ENCODE peak calls at places on chromosomes 7 and 10, in seven cellular contexts. S is AG08395; L is PC-3; D is activated CD8-positive, alpha-beta memory T cell treated with anti-CD3 and anti-CD28 coated beads for 1 hour; R is heart left ventricle; M is cardiac muscle cell; B is retina. O is an unnamed sample.

GRCh38 chr10:7971949-7972348 is 82.5 kb upstream of the GATA3 start:
- DNase-seq in L (no peak), R (no peak), M (no peak), B (no peak), S (no peak), D (no peak), O (no peak)

GRCh38 chr7:12731775-12732174 is 44.3 kb downstream of the ARL4A start:
- DNase-seq in B (no peak), S (no peak), L (no peak), D (no peak), M (no peak), R (no peak), O (no peak)

GRCh38 chr10:69362471-69362954 is 54.2 kb downstream of the TACR2 start:
- DNase-seq in L (peak), R (peak), M (peak), S (peak), B (peak), D (no peak), O (no peak)

GRCh38 chr10:101840102-101840684 is 3.4 kb downstream of the KCNIP2 start:
- DNase-seq in L (no peak), S (no peak), M (peak), D (no peak), R (no peak), B (no peak), O (no peak)

GRCh38 chr10:122740640-122741039 is 41.0 kb upstream of the C10orf120 start:
- DNase-seq in M (peak), D (no peak), S (no peak), R (no peak), B (no peak), L (no peak), O (no peak)

GRCh38 chr10:23820789-23821188 is 381.9 kb downstream of the OTUD1 start:
- DNase-seq in R (no peak), B (no peak), M (no peak), S (no peak), D (no peak), L (no peak), O (no peak)

GRCh38 chr10:118102116-118102515 is 55.4 kb upstream of the RAB11FIP2 start:
- DNase-seq in L (no peak), B (no peak), M (no peak), D (no peak), S (peak), R (no peak), O (no peak)

GRCh38 chr7:148447221-148447845 is 143.2 kb upstream of the C7orf33 start:
- DNase-seq in L (peak), S (no peak), M (no peak), B (no peak), R (no peak), D (no peak), O (no peak)

GRCh38 chr10:114962441-114962840 is 24.4 kb downstream of the TRUB1 start:
- DNase-seq in L (no peak), M (no peak), B (no peak), S (no peak), R (no peak), D (no peak), O (no peak)

GRCh38 chr7:142001163-142001874 is 5.6 kb downstream of the MGAM start:
- DNase-seq in S (no peak), D (no peak), R (no peak), L (peak), B (no peak), M (no peak), O (no peak)

GRCh38 chr10:51014680-51015425 is 59.4 kb upstream of the PRKG1 start:
- DNase-seq in L (no peak), R (no peak), S (peak), M (peak), B (no peak), D (no peak), O (no peak)

GRCh38 chr10:80186364-80187012 is 18.8 kb downstream of the ANXA11 start:
- DNase-seq in D (no peak), S (peak), R (peak), B (no peak), M (no peak), L (no peak), O (no peak)

GRCh38 chr7:11473220-11473619 is 358.8 kb downstream of the THSD7A start:
- DNase-seq in R (no peak), M (no peak), L (no peak), B (no peak), D (no peak), S (no peak), O (no peak)

GRCh38 chr7:119377-120163 is 72.8 kb upstream of the FAM20C start:
- DNase-seq in S (peak), B (peak), L (no peak), R (peak), M (no peak), D (no peak), O (no peak)

GRCh38 chr7:44884553-44885393 is 557 bp downstream of the PURB start:
- DNase-seq in R (peak), D (peak), B (peak), M (peak), S (peak), L (peak), O (no peak)

GRCh38 chr7:5417106-5418071 is 6.2 kb downstream of the TNRC18 start:
- DNase-seq in D (no peak), L (peak), S (no peak), B (peak), R (no peak), M (no peak), O (no peak)

GRCh38 chr10:48610585-48611093 is 5.8 kb upstream of the ARHGAP22 start:
- DNase-seq in B (no peak), R (no peak), M (no peak), L (no peak), S (no peak), D (no peak), O (no peak)

GRCh38 chr10:78457804-78458483 is 424.3 kb downstream of the RPS24 start:
- DNase-seq in S (peak), D (no peak), M (peak), L (peak), B (no peak), R (no peak), O (no peak)

GRCh38 chr7:147483634-147484292 is 1106.8 kb upstream of the C7orf33 start:
- DNase-seq in D (no peak), B (no peak), R (no peak), M (no peak), L (peak), S (no peak), O (no peak)

GRCh38 chr10:131657985-131658330 is 242.8 kb upstream of the PPP2R2D start:
- DNase-seq in M (no peak), L (no peak), D (no peak), S (no peak), R (no peak), B (no peak), O (no peak)

GRCh38 chr7:44762726-44763522 is 14.3 kb downstream of the ZMIZ2 start:
- DNase-seq in S (no peak), R (no peak), M (no peak), B (no peak), L (no peak), D (no peak), O (no peak)

GRCh38 chr7:65896279-65896678 is 23.4 kb downstream of the VKORC1L1 start:
- DNase-seq in L (no peak), B (no peak), S (no peak), R (no peak), D (no peak), M (no peak), O (no peak)

GRCh38 chr10:132148261-132149251 is 38.2 kb upstream of the DPYSL4 start:
- DNase-seq in M (no peak), R (no peak), D (no peak), L (no peak), B (no peak), S (no peak), O (no peak)

GRCh38 chr7:132412435-132412834 is 163.8 kb downstream of the PLXNA4 start:
- DNase-seq in D (no peak), S (no peak), B (no peak), R (no peak), M (no peak), L (no peak), O (no peak)